ENCODE peak calls at places on chromosomes 3 and 15, in eight cellular contexts. G is esophagus muscularis mucosa, V is AG04450, P is cardiac muscle cell, D is psoas muscle, T is heart right ventricle, W is right atrium auricular region, Z is body of pancreas. F is an unnamed sample.

GRCh38 chr3:46946416-46946815 is 30.1 kb downstream of the CCDC12 start:
- DNase-seq in G (no peak), P (no peak), T (no peak), V (no peak), Z (peak; percentile 75), W (no peak), D (no peak), F (no peak)

GRCh38 chr3:140898340-140899180 is 43.1 kb upstream of the SLC25A36 start:
- DNase-seq in T (no peak), V (peak; percentile 72), D (no peak), G (no peak), P (peak; percentile 84), W (no peak), Z (peak; percentile 43), F (peak; percentile 28)

GRCh38 chr3:72343078-72343477 is 505.2 kb downstream of the SHQ1 start:
- DNase-seq in V (no peak), W (no peak), D (no peak), P (no peak), T (no peak), G (no peak), Z (no peak), F (no peak)

GRCh38 chr3:52446631-52447511 is 2.0 kb upstream of the SEMA3G start:
- DNase-seq in Z (peak; percentile 59), G (peak; percentile 93), D (peak; percentile 80), P (peak; percentile 56), T (peak; percentile 73), V (no peak), W (peak; percentile 73), F (peak; percentile 80)

GRCh38 chr3:110774496-110775265 is 296.9 kb upstream of the NECTIN3 start:
- DNase-seq in P (no peak), D (no peak), Z (no peak), V (peak; percentile 77), G (no peak), T (no peak), W (no peak), F (no peak)

GRCh38 chr15:84715442-84716035 is 400 bp downstream of the SEC11A start:
- DNase-seq in D (no peak), W (no peak), P (peak; percentile 42), Z (peak; percentile 19), T (no peak), V (no peak), G (no peak), F (peak; percentile 46)

GRCh38 chr3:99781761-99782160 is 35.9 kb upstream of the CMSS1 start:
- DNase-seq in V (no peak), Z (no peak), W (no peak), P (peak; percentile 26), G (no peak), D (no peak), T (no peak), F (no peak)

GRCh38 chr3:64244011-64244942 is 19.0 kb upstream of the PRICKLE2 start:
- DNase-seq in W (no peak), V (no peak), T (no peak), D (no peak), Z (no peak), P (peak; percentile 39), G (no peak), F (no peak)

GRCh38 chr3:100796556-100796955 is 87.3 kb downstream of the TFG start:
- DNase-seq in T (no peak), P (peak; percentile 50), G (no peak), V (no peak), Z (no peak), D (no peak), W (no peak), F (no peak)

GRCh38 chr3:158782283-158782682 is 19.6 kb upstream of the MFSD1 start:
- DNase-seq in Z (no peak), P (no peak), D (no peak), V (no peak), G (no peak), W (no peak), T (no peak), F (no peak)

GRCh38 chr3:172210355-172210754 is 171.0 kb downstream of the FNDC3B start:
- DNase-seq in G (no peak), V (no peak), D (no peak), Z (no peak), W (no peak), T (no peak), P (peak; percentile 46), F (no peak)

GRCh38 chr3:159936541-159936940 is 52.1 kb upstream of the IL12A start:
- DNase-seq in P (no peak), W (no peak), D (no peak), G (peak; percentile 24), Z (no peak), V (no peak), T (no peak), F (no peak)

GRCh38 chr3:33758874-33759273 is 39.6 kb upstream of the PDCD6IP start:
- DNase-seq in T (no peak), P (no peak), G (no peak), V (no peak), Z (no peak), W (no peak), D (no peak), F (no peak)

GRCh38 chr3:141540531-141540930 is 53.7 kb downstream of the RASA2 start:
- DNase-seq in W (no peak), G (no peak), D (no peak), P (no peak), Z (no peak), V (no peak), T (no peak), F (no peak)

GRCh38 chr15:27017168-27017809 is 46.3 kb downstream of the GABRG3 start:
- DNase-seq in G (no peak), V (peak; percentile 47), P (peak; percentile 69), Z (peak; percentile 54), T (no peak), D (no peak), W (no peak), F (peak; percentile 59)

GRCh38 chr15:98565566-98565965 is 82.8 kb upstream of the IGF1R start:
- DNase-seq in P (no peak), Z (no peak), T (no peak), D (no peak), G (no peak), V (no peak), W (no peak), F (no peak)

GRCh38 chr15:98568382-98569017 is 79.8 kb upstream of the IGF1R start:
- DNase-seq in T (no peak), D (no peak), V (no peak), Z (no peak), G (no peak), P (peak; percentile 16), W (no peak), F (no peak)

GRCh38 chr15:98567951-98568350 is 80.4 kb upstream of the IGF1R start:
- DNase-seq in V (no peak), W (no peak), G (no peak), Z (no peak), D (no peak), T (no peak), P (peak; percentile 19), F (no peak)

GRCh38 chr15:98570119-98570518 is 78.2 kb upstream of the IGF1R start:
- DNase-seq in D (no peak), Z (no peak), P (no peak), W (no peak), G (no peak), V (no peak), T (no peak), F (no peak)
- H3K9me3 ChIP-seq in D (no peaks in the 10 kb centered on the region), Z (no peaks in the 10 kb centered on the region), P (no peaks in the 10 kb centered on the region), W (no peaks in the 10 kb centered on the region), G (peaks cover 9% of the 10 kb centered on the region), V (no peaks in the 10 kb centered on the region), T (no peaks in the 10 kb centered on the region), F (no peaks in the 10 kb centered on the region)

GRCh38 chr3:78855190-78855589 is 912.6 kb downstream of the ROBO1 start:
- DNase-seq in D (no peak), Z (no peak), W (no peak), V (no peak), P (no peak), T (no peak), G (no peak), F (no peak)

GRCh38 chr3:78858165-78858564 is 909.6 kb downstream of the ROBO1 start:
- DNase-seq in G (no peak), W (no peak), T (no peak), Z (no peak), P (no peak), V (no peak), D (no peak), F (no peak)

GRCh38 chr3:78856164-78856563 is 911.6 kb downstream of the ROBO1 start:
- DNase-seq in P (no peak), V (no peak), Z (no peak), W (no peak), T (no peak), D (no peak), G (no peak), F (no peak)

GRCh38 chr3:78858910-78859309 is 908.9 kb downstream of the ROBO1 start:
- DNase-seq in D (no peak), Z (no peak), V (no peak), P (no peak), T (no peak), W (no peak), G (no peak), F (no peak)

DNA sequence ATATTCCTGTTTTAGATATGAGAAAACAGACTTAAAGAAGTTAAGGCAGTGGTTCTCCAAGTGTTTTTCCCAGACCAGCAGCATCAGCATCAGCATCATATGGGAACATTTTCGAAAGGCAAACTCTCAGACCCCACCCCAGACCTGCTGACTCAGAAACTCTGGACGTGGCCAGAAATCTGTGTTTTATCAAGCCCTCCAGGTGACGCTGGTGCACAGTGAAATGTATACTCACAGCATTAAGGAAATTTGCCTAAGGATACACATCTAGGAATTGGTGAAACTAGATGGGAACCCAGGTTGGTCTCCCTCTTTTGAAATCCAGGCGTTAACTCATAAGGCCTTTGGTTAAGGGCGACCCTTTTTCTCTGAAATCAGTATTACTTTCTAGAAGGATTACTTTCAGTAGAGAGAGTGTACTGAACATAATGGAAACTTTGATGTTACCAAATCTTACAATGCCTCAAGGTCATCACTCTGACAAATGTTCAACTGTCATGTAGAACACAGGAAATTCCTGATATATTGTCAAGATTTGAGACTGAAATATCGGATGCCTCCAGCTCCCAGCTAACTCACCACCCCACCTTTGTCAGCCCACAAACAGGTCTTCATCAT is 910.2 kb downstream of the ROBO1 start:
- DNase-seq in W (no peak), G (no peak), Z (no peak), V (no peak), D (no peak), P (peak; percentile 64), T (no peak), F (no peak)
- TF ChIP-seq CTCF in W (no peak), G (no peak), Z (no peak), V (no peak), D (no peak), P (peak; percentile 37), T (no peak), F (no peak)

GRCh38 chr15:23797747-23798157 is 110.6 kb upstream of the NDN start:
- DNase-seq in G (no peak), V (no peak), W (no peak), D (no peak), P (no peak), Z (peak; percentile 12), T (no peak), F (no peak)
- H3K9me3 ChIP-seq in G (peaks cover 7% of the 10 kb centered on the region), V (peaks cover 51% of the 10 kb centered on the region), W (no peaks in the 10 kb centered on the region), D (no peaks in the 10 kb centered on the region), P (no peaks in the 10 kb centered on the region), Z (no peaks in the 10 kb centered on the region), T (no peaks in the 10 kb centered on the region), F (no peaks in the 10 kb centered on the region)

DNA sequence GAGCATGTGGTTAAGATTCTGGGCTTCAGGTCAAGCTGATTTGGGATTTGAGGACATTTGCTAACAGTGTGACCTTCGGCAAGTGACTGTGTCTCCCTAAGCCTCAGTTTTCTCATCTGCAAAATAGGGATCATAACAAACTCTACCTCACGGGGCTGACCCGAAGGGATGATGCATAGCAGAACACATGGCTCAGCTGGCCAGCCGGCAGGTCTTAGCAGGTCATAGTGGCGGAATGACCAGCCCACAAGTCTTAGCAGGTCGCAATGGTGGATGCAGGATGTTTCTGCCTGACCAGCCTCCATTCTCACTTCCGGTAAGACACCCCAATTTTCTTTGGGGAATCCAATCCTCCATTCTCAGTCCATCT is 63.3 kb downstream of the IQSEC1 start:
- DNase-seq in T (no peak), V (no peak), Z (no peak), D (no peak), P (no peak), G (no peak), W (no peak), F (no peak)
- TF ChIP-seq CTCF in T (no peak), V (no peak), Z (no peak), D (no peak), P (no peak), G (no peak), W (no peak), F (no peak)